ENCODE peak calls at places on chromosomes 4 and X, in five cellular contexts. Y is cardiac muscle cell, E is transverse colon, D is IMR-90, I is HCT116. L is an unnamed sample.

GRCh38 chr4:139700568-139700967 is 34.9 kb downstream of the MGST2 start:
- DNase-seq in Y (no peak), E (no peak), D (no peak), I (no peak), L (no peak)

GRCh38 chrX:145630806-145631435 is 186.7 kb upstream of the SLITRK2 start:
- DNase-seq in Y (no peak), D (no peak), E (no peak), I (no peak), L (no peak)

GRCh38 chr4:173517781-173518371 is 12.2 kb downstream of the HAND2 start:
- DNase-seq in D (no peak), Y (peak), E (peak), I (no peak), L (no peak)

GRCh38 chrX:153627675-153628111 is 19.3 kb upstream of the DUSP9 start:
- DNase-seq in Y (no peak), D (no peak), E (no peak), I (no peak), L (no peak)

GRCh38 chr4:126564283-126564854 is 1068.4 kb upstream of the INTU start:
- DNase-seq in E (no peak), D (peak), Y (no peak), I (no peak), L (no peak)

GRCh38 chr4:7924570-7924969 is 15.1 kb downstream of the AFAP1 start:
- DNase-seq in Y (no peak), I (no peak), E (no peak), D (no peak), L (no peak)

GRCh38 chrX:153460826-153461225 is 9.6 kb downstream of the HAUS7 start:
- DNase-seq in E (peak), Y (peak), I (no peak), D (peak), L (peak)

GRCh38 chr4:112550728-112551127 is 34.7 kb upstream of the NEUROG2 start:
- DNase-seq in E (no peak), D (peak), Y (no peak), I (no peak), L (no peak)

GRCh38 chr4:118032691-118033090 is 1.6 kb upstream of the NDST3 start:
- DNase-seq in I (peak), D (peak), Y (no peak), E (no peak), L (peak)

GRCh38 chrX:53135581-53135980 is 41.6 kb downstream of the KANTR start:
- DNase-seq in Y (no peak), D (no peak), I (no peak), E (no peak), L (no peak)

DNA sequence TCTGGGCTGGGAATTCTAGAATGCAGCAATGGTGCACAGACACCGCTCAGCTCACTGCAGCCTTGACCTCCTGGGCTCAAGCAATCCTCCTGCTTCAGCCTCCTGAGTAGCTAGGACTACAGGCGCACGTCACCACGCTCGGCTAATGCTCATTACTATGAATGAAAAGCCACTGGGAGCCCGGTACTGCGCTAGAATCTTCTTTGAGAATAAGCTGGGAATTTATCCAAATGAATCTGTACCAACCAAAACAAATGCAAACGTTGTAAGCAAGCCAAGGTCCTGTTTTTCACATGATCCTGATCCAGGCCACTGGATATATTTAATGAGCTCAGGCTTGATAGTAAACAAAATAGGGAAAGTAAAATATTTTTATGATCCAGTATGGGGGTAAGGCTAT is 105.0 kb downstream of the RBM47 start:
- DNase-seq in Y (no peak), I (no peak), D (peak), E (no peak), L (no peak)
- H3K27ac ChIP-seq in Y (no peak), I (no peak), D (no peak), E (no peak), L (no peak)

GRCh38 chrX:19630228-19630627 is 114.9 kb upstream of the MAP3K15 start:
- DNase-seq in I (no peak), D (no peak), E (no peak), Y (no peak), L (no peak)
- TF ChIP-seq CTCF in I (no peak), D (no peak), E (no peak), Y (no peak), L (no peak)

GRCh38 chr4:157196050-157196449 is 24.5 kb upstream of the GRIA2 start:
- DNase-seq in D (no peak), I (no peak), Y (no peak), E (no peak), L (no peak)

DNA sequence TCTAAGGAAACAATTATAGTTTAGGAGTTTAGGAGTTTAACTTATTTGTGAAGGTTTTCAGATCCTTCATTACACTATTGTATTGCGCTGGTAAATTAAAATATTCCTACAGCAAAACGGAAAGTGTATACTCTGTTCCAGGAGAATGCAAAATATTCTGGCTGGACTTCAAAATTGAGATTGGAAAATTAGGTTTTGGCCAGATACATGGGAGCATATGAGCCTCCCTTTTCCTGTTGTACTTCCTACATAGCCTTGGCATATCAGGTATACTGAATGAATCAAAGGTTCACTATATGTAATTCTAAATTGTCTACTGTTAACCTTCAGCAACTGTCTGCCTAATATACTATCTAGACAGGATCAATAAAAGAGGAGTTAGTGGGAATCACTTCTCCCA is 25.2 kb upstream of the GRIA2 start:
- DNase-seq in I (no peak), E (no peak), D (no peak), Y (no peak), L (no peak)
- H3K27ac ChIP-seq in I (no peak), E (no peak), D (no peak), Y (no peak), L (no peak)

GRCh38 chr4:161658658-161659057 is 505.1 kb downstream of the FSTL5 start:
- DNase-seq in D (no peak), I (no peak), E (no peak), Y (no peak), L (no peak)

GRCh38 chr4:161664740-161665139 is 499.1 kb downstream of the FSTL5 start:
- DNase-seq in Y (no peak), D (no peak), E (no peak), I (no peak), L (no peak)

GRCh38 chr4:161663844-161664243 is 500.0 kb downstream of the FSTL5 start:
- DNase-seq in E (no peak), Y (no peak), I (no peak), D (no peak), L (no peak)
- TF ChIP-seq CTCF in E (no peak), Y (no peak), I (no peak), D (no peak), L (no peak)

DNA sequence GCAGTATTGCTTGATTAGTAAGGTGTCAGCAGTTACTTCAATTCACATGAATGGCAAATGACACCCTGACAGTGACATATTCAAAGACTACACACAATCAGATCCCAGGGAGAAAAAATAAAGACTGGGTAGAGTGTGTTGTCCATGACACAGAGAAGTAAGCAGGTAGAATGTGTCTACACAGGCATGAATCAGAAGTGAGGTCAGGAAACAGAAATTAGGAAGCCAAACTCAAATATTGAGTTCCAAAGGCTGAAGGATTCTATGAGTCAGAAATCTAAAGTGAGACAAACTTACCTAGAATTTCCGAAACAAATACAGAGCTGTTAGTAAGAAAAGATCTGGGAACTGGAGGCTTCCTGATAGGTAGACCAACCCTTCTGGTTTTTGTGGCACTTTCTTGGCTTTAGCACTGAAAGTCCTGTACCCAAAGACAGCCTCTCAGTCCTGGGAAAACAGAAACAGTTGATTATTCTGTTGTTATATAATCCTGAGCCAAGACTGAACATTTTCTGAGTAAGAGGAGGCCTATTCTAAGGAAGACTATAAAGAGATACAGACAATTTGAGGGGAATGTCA is 24.3 kb upstream of the GLRA2 start:
- DNase-seq in Y (no peak), E (no peak), I (no peak), D (no peak), L (no peak)
- H3K27ac ChIP-seq in Y (no peak), E (peak), I (no peak), D (no peak), L (no peak)

GRCh38 chr4:11218692-11219091 is 210.0 kb downstream of the HS3ST1 start:
- DNase-seq in D (no peak), I (peak), E (no peak), Y (no peak), L (no peak)
- TF ChIP-seq CTCF in D (no peak), I (peak), E (no peak), Y (peak), L (no peak)

DNA sequence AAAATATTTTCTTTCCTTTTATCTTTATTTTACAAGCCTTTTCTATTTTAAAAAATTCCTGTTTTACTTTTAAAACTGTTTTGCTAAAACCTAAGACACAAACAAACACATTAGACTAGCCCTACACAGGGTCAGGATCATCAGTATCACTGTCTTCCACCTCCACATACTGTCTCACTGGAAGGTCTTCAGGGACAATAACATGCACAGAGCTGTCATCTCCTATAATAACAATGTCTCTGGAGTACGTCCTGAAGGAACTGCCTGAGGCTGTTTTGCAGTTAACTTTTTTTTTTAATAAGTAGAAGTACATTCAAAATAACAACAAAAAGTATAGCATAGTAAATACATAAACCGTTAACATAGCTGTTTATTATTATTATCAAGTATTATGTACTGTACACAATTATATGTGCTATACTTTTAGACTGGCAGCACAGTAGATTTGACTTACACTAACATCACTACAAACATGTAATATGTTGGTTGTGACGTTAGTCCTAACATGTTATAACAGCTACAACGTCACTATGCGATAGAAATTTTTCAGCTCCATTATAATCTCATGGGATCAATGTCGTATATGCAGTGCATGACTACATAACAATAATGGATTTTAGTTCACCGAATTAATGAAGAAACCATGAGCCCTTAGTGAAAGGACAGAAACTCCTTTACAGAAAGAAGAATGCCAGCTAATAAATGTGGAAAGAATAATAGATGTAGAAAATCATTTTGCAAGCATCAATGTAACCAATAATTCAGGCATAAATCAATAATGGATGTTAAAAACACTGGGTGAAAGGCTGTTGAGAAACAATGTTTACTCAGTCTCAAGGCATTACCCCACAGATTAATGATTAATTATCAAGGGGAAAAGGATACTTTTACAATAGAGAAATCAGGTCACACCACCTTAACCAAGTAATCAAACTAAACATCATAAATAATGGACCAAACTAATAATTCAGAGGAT is 49.2 kb downstream of the FBXW7 start:
- DNase-seq in D (no peak), Y (no peak), E (no peak), I (no peak), L (no peak)
- H3K27ac ChIP-seq in D (no peak), Y (no peak), E (peak), I (no peak), L (no peak)

GRCh38 chr4:143336828-143337599 is at the start of gene GAB1:
- DNase-seq in I (no peak), Y (peak), E (peak), D (peak), L (peak)
- TF ChIP-seq CTCF in I (no peak), Y (peak), E (peak), D (no peak), L (no peak)

GRCh38 chrX:107563851-107564250 is 64.5 kb upstream of the PRPS1 start:
- DNase-seq in E (no peak), I (no peak), Y (no peak), D (no peak), L (no peak)

GRCh38 chrX:107556967-107557366 is 71.3 kb upstream of the PRPS1 start:
- DNase-seq in D (no peak), E (no peak), Y (no peak), I (no peak), L (no peak)

GRCh38 chrX:107561468-107562215 is 66.7 kb upstream of the PRPS1 start:
- DNase-seq in I (no peak), E (no peak), D (peak), Y (no peak), L (no peak)

GRCh38 chrX:107562482-107562881 is 65.8 kb upstream of the PRPS1 start:
- DNase-seq in Y (peak), E (no peak), I (no peak), D (peak), L (peak)

GRCh38 chrX:107559506-107559905 is 68.8 kb upstream of the PRPS1 start:
- DNase-seq in Y (no peak), D (peak), E (no peak), I (no peak), L (no peak)
- H3K27ac ChIP-seq in Y (no peak), D (no peak), E (no peak), I (no peak), L (no peak)

GRCh38 chrX:45633419-45633818 is 432.7 kb upstream of the DIPK2B start:
- DNase-seq in I (no peak), D (no peak), Y (no peak), E (no peak), L (no peak)

GRCh38 chrX:45630078-45630477 is 429.4 kb upstream of the DIPK2B start:
- DNase-seq in D (no peak), E (no peak), Y (no peak), I (no peak), L (no peak)

GRCh38 chrX:45628041-45628440 is 427.4 kb upstream of the DIPK2B start:
- DNase-seq in Y (no peak), D (peak), I (no peak), E (no peak), L (no peak)

DNA sequence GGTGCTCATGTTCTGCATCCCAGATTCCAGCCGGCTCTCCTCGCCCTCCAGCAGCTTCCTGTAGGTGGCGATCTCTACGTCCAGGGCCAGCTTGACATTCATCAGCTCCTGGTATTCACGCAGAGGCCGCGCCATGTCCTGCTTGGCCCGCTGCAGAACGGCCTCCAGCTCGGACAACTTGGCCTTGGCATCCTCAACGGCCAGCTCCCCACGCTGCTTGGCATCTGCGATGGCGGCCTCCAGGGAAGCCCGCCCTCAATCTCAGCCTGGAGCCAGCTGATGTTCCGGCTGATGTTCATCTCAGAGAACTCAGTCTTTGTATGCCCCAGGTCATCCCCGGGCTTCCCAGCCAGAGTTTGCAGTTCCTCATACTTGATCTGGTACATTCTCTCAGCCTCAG is 431.8 kb upstream of the DIPK2B start:
- DNase-seq in E (no peak), Y (no peak), I (no peak), D (no peak), L (no peak)
- TF ChIP-seq CTCF in E (no peak), Y (no peak), I (no peak), D (no peak), L (no peak)

L was measured in RWPE1.